ENCODE peak calls at places on chromosomes 2 and 18, in five cellular contexts. T is stimulated activated CD4-positive, alpha-beta T cell treated with anti-CD3 and anti-CD28 coated beads, Interleukin-4, amount 100 ng/mL, for 1 hour; Z is AG08395; X is SW 1271; G is fibroblast of lung. O is an unnamed sample.

GRCh38 chr2:46364797-46365457 is 67.7 kb downstream of the EPAS1 start:
- DNase-seq in T (no peak), Z (peak; percentile 64), X (peak; percentile 68), G (peak; percentile 80), O (peak; percentile 65)

GRCh38 chr18:74652392-74652988 is 54.8 kb downstream of the ZNF407 start:
- DNase-seq in T (no peak), Z (peak; percentile 41), X (peak; percentile 49), G (peak; percentile 74), O (peak; percentile 31)

GRCh38 chr2:126359494-126359893 is 296.5 kb upstream of the GYPC start:
- DNase-seq in T (no peak), Z (no peak), X (no peak), G (peak; percentile 15), O (peak; percentile 17)

GRCh38 chr2:27494944-27495554 is at the start of gene FNDC4:
- DNase-seq in T (peak; percentile 11), Z (peak; percentile 47), X (no peak), G (no peak), O (peak; percentile 18)

GRCh38 chr2:180555391-180555965 is 424.9 kb upstream of the UBE2E3 start:
- DNase-seq in T (no peak), Z (no peak), X (no peak), G (no peak), O (peak; percentile 29)

GRCh38 chr18:50748243-50749229 is 71.3 kb downstream of the MRO start:
- DNase-seq in T (no peak), Z (no peak), X (no peak), G (no peak), O (no peak)

GRCh38 chr2:169422120-169422519 is 57.2 kb upstream of the BBS5 start:
- DNase-seq in T (no peak), Z (no peak), X (no peak), G (no peak), O (no peak)

GRCh38 chr2:239548491-239548890 is 147.7 kb upstream of the HDAC4 start:
- DNase-seq in T (peak; percentile 68), Z (no peak), X (no peak), G (no peak), O (no peak)

GRCh38 chr2:224850081-224850480 is 133.9 kb upstream of the CCDC195 start:
- DNase-seq in T (no peak), Z (no peak), X (no peak), G (no peak), O (peak; percentile 43)

GRCh38 chr2:150480241-150480640 is 7.2 kb downstream of the RND3 start:
- DNase-seq in T (no peak), Z (no peak), X (peak; percentile 45), G (peak; percentile 68), O (peak; percentile 64)

GRCh38 chr2:161104054-161104553 is 56.1 kb upstream of the TANK start:
- DNase-seq in T (no peak), Z (no peak), X (no peak), G (no peak), O (no peak)

GRCh38 chr18:9737814-9738160 is 29.7 kb downstream of the RAB31 start:
- DNase-seq in T (no peak), Z (no peak), X (no peak), G (no peak), O (peak; percentile 42)

GRCh38 chr18:38350141-38350540 is 784.5 kb upstream of the CELF4 start:
- DNase-seq in T (no peak), Z (no peak), X (no peak), G (no peak), O (no peak)

GRCh38 chr2:142707318-142707717 is 170.1 kb upstream of the KYNU start:
- DNase-seq in T (no peak), Z (no peak), X (no peak), G (no peak), O (no peak)

GRCh38 chr2:75896779-75897366 is 186.2 kb upstream of the GCFC2 start:
- DNase-seq in T (no peak), Z (no peak), X (peak; percentile 40), G (no peak), O (peak; percentile 2)

GRCh38 chr2:235940330-235940729 is 227.9 kb downstream of the GBX2 start:
- DNase-seq in T (no peak), Z (peak; percentile 97), X (no peak), G (peak; percentile 86), O (peak; percentile 99)

GRCh38 chr18:3871687-3872086 is 421.7 kb downstream of the TGIF1 start:
- DNase-seq in T (no peak), Z (no peak), X (no peak), G (no peak), O (no peak)

GRCh38 chr2:163401481-163401880 is 334.3 kb downstream of the FIGN start:
- DNase-seq in T (no peak), Z (peak; percentile 4), X (no peak), G (peak; percentile 64), O (peak; percentile 28)

GRCh38 chr2:109402180-109402579 is 211.6 kb downstream of the SEPTIN10 start:
- DNase-seq in T (no peak), Z (no peak), X (no peak), G (no peak), O (peak; percentile 90)

GRCh38 chr18:45245036-45245638 is 370.1 kb upstream of the SLC14A2 start:
- DNase-seq in T (no peak), Z (peak; percentile 4), X (no peak), G (no peak), O (no peak)

GRCh38 chr2:223051580-223052375 is at the start of gene KCNE4:
- DNase-seq in T (no peak), Z (peak; percentile 49), X (no peak), G (peak; percentile 87), O (peak; percentile 87)

GRCh38 chr2:128279786-128280701 is 38.6 kb downstream of the HS6ST1 start:
- DNase-seq in T (no peak), Z (no peak), X (no peak), G (no peak), O (no peak)

GRCh38 chr2:241218131-241219029 is 29.9 kb downstream of the ANO7 start:
- DNase-seq in T (peak; percentile 39), Z (peak; percentile 34), X (peak; percentile 28), G (no peak), O (peak; percentile 47)

GRCh38 chr2:190979906-190980629 is 33.9 kb downstream of the STAT1 start:
- DNase-seq in T (no peak), Z (no peak), X (no peak), G (peak; percentile 94), O (peak; percentile 28)

GRCh38 chr2:30217644-30218361 is 13.5 kb upstream of the LBH start:
- DNase-seq in T (no peak), Z (no peak), X (no peak), G (no peak), O (no peak)

GRCh38 chr2:122132292-122132691 is 376.8 kb downstream of the TSN start:
- DNase-seq in T (no peak), Z (no peak), X (no peak), G (no peak), O (no peak)

GRCh38 chr2:236505071-236505470 is 64.6 kb upstream of the ACKR3 start:
- DNase-seq in T (no peak), Z (no peak), X (no peak), G (no peak), O (no peak)

GRCh38 chr2:175097297-175097696 is 70.7 kb downstream of the ATF2 start:
- DNase-seq in T (no peak), Z (no peak), X (no peak), G (peak; percentile 90), O (no peak)

GRCh38 chr2:150143087-150143536 is 344.4 kb downstream of the RND3 start:
- DNase-seq in T (no peak), Z (no peak), X (no peak), G (peak; percentile 66), O (peak; percentile 63)

GRCh38 chr2:236944561-236944960 is 141.1 kb upstream of the COPS8 start:
- DNase-seq in T (no peak), Z (no peak), X (no peak), G (no peak), O (no peak)

GRCh38 chr2:216416571-216417307 is 4.5 kb downstream of the SMARCAL1 start:
- DNase-seq in T (no peak), Z (no peak), X (no peak), G (no peak), O (no peak)

GRCh38 chr2:171403181-171403580 is 30.6 kb downstream of the METTL8 start:
- DNase-seq in T (no peak), Z (no peak), X (no peak), G (no peak), O (peak; percentile 49)

GRCh38 chr2:102278720-102279390 is 32.5 kb upstream of the IL1RL1 start:
- DNase-seq in T (no peak), Z (no peak), X (no peak), G (peak; percentile 52), O (no peak)

GRCh38 chr2:11270891-11271290 is 73.5 kb downstream of the ROCK2 start:
- DNase-seq in T (no peak), Z (no peak), X (no peak), G (peak; percentile 82), O (peak; percentile 16)

GRCh38 chr2:41972179-41972578 is 75.6 kb upstream of the PKDCC start:
- DNase-seq in T (no peak), Z (no peak), X (no peak), G (no peak), O (no peak)

GRCh38 chr2:207873794-207874193 is 104.1 kb upstream of the FZD5 start:
- DNase-seq in T (no peak), Z (no peak), X (no peak), G (no peak), O (no peak)

GRCh38 chr18:44693030-44693784 is 12.5 kb downstream of the SETBP1 start:
- DNase-seq in T (no peak), Z (peak; percentile 47), X (no peak), G (no peak), O (peak; percentile 76)

GRCh38 chr2:154696771-154697170 is 1.7 kb upstream of the KCNJ3 start:
- DNase-seq in T (no peak), Z (no peak), X (no peak), G (no peak), O (no peak)

GRCh38 chr2:169761251-169761969 is 27.8 kb downstream of the KLHL23 start:
- DNase-seq in T (no peak), Z (no peak), X (no peak), G (no peak), O (no peak)

GRCh38 chr2:69578201-69578555 is 65.4 kb downstream of the AAK1 start:
- DNase-seq in T (no peak), Z (no peak), X (no peak), G (no peak), O (peak; percentile 57)